ENCODE peak calls at places on chromosomes 2 and 18, in eight cellular contexts. V, P, N, J, R, O, I and Z are unnamed samples.

GRCh38 chr2:181307203-181307991 is 149.8 kb upstream of the ITGA4 start:
- DNase-seq in R (no peak), O (no peak), V (no peak), J (no peak), N (no peak), I (no peak), P (no peak), Z (no peak)

GRCh38 chr2:121530210-121530562 is 494 bp upstream of the RNU4ATAC start:
- DNase-seq in R (no peak), O (peak; percentile 81), N (no peak), I (peak; percentile 65), V (no peak), P (peak; percentile 81), J (peak; percentile 57), Z (no peak)

GRCh38 chr2:135097532-135098231 is 45.6 kb downstream of the RAB3GAP1 start:
- DNase-seq in J (no peak), V (no peak), N (no peak), I (no peak), P (no peak), R (no peak), O (no peak), Z (no peak)

GRCh38 chr2:237604960-237605359 is 14.4 kb upstream of the RAB17 start:
- DNase-seq in I (no peak), J (no peak), O (no peak), V (no peak), P (no peak), N (no peak), R (no peak), Z (no peak)

GRCh38 chr2:192357216-192357615 is 162.5 kb upstream of the TMEFF2 start:
- DNase-seq in P (no peak), O (no peak), I (no peak), V (no peak), N (peak; percentile 22), R (no peak), J (no peak), Z (no peak)

GRCh38 chr2:209525834-209526281 is 102.0 kb downstream of the MAP2 start:
- DNase-seq in V (no peak), O (no peak), P (peak; percentile 2), R (no peak), I (no peak), N (no peak), J (no peak), Z (no peak)

GRCh38 chr2:38446418-38446817 is 69.3 kb upstream of the ATL2 start:
- DNase-seq in J (no peak), P (no peak), N (no peak), O (no peak), V (no peak), R (no peak), I (no peak), Z (no peak)

GRCh38 chr2:41038408-41038807 is 586.5 kb upstream of the SLC8A1 start:
- DNase-seq in O (no peak), R (no peak), I (no peak), N (peak; percentile 20), P (peak; percentile 6), J (no peak), V (no peak), Z (no peak)

GRCh38 chr18:28045880-28046279 is 131.1 kb downstream of the CDH2 start:
- DNase-seq in O (no peak), I (no peak), N (no peak), R (no peak), P (no peak), V (no peak), J (no peak), Z (no peak)

GRCh38 chr2:127829845-127830246 is 18.9 kb upstream of the WDR33 start:
- DNase-seq in V (peak; percentile 88), R (peak; percentile 33), O (no peak), I (no peak), J (no peak), P (no peak), N (no peak), Z (no peak)

GRCh38 chr18:9854801-9855676 is 30.7 kb upstream of the TXNDC2 start:
- DNase-seq in N (no peak), P (no peak), O (no peak), I (no peak), R (no peak), V (no peak), J (no peak), Z (no peak)

GRCh38 chr2:9753665-9754531 is 89.4 kb upstream of the TAF1B start:
- DNase-seq in N (no peak), P (no peak), R (peak; percentile 32), I (no peak), O (no peak), V (no peak), J (no peak), Z (peak; percentile 48)

GRCh38 chr18:59049726-59050660 is 89.7 kb upstream of the SEC11C start:
- DNase-seq in N (no peak), O (no peak), V (no peak), P (no peak), J (no peak), R (no peak), I (no peak), Z (no peak)

GRCh38 chr2:60071427-60071826 is 482.0 kb downstream of the BCL11A start:
- DNase-seq in V (no peak), R (no peak), O (no peak), P (no peak), N (no peak), J (no peak), I (no peak), Z (no peak)

GRCh38 chr2:70385204-70385603 is 83.3 kb upstream of the FAM136A start:
- DNase-seq in I (no peak), J (no peak), N (no peak), P (no peak), O (no peak), V (no peak), R (no peak), Z (no peak)

GRCh38 chr2:163667064-163667887 is 68.5 kb downstream of the FIGN start:
- DNase-seq in N (peak; percentile 92), O (no peak), R (no peak), V (no peak), I (no peak), J (no peak), P (peak; percentile 65), Z (no peak)

GRCh38 chr18:78740876-78741275 is 238.7 kb upstream of the SALL3 start:
- DNase-seq in P (no peak), O (no peak), V (no peak), N (no peak), R (no peak), J (no peak), I (no peak), Z (no peak)

GRCh38 chr2:191950132-191950885 is 103.4 kb upstream of the CAVIN2 start:
- DNase-seq in V (no peak), N (peak; percentile 26), O (no peak), I (no peak), R (no peak), J (no peak), P (no peak), Z (no peak)

GRCh38 chr2:235544687-235544965 is 50.8 kb downstream of the AGAP1 start:
- DNase-seq in P (no peak), V (no peak), I (no peak), J (no peak), O (no peak), N (no peak), R (no peak), Z (peak; percentile 33)

GRCh38 chr2:171763602-171764001 is 76.3 kb downstream of the DYNC1I2 start:
- DNase-seq in I (no peak), V (no peak), J (no peak), P (no peak), R (no peak), O (no peak), N (no peak), Z (no peak)

GRCh38 chr2:88641330-88641729 is 14.1 kb upstream of the EIF2AK3 start:
- DNase-seq in P (no peak), O (no peak), I (no peak), R (no peak), V (no peak), N (no peak), J (no peak), Z (no peak)

GRCh38 chr2:78077637-78078036 is 555.5 kb upstream of the LRRTM4 start:
- DNase-seq in O (no peak), N (no peak), P (no peak), J (no peak), R (no peak), V (no peak), I (no peak), Z (no peak)

GRCh38 chr2:141519906-141520305 is 610.9 kb downstream of the LRP1B start:
- DNase-seq in P (no peak), O (no peak), N (no peak), V (no peak), I (no peak), R (no peak), J (no peak), Z (no peak)

GRCh38 chr18:36396190-36396589 is 98.7 kb downstream of the FHOD3 start:
- DNase-seq in V (no peak), P (no peak), I (no peak), R (no peak), N (no peak), J (no peak), O (no peak), Z (no peak)

GRCh38 chr2:176392125-176392704 is 123.0 kb downstream of the MTX2 start:
- DNase-seq in N (no peak), J (no peak), I (no peak), V (no peak), P (no peak), R (no peak), O (peak; percentile 7), Z (peak; percentile 27)

GRCh38 chr2:164675027-164675426 is 53.7 kb upstream of the GRB14 start:
- DNase-seq in N (no peak), V (no peak), P (no peak), I (no peak), R (no peak), J (no peak), O (no peak), Z (no peak)

GRCh38 chr2:23363268-23363667 is 21.7 kb upstream of the KLHL29 start:
- DNase-seq in J (no peak), I (no peak), P (no peak), R (no peak), O (no peak), N (no peak), V (no peak), Z (no peak)